ENCODE peak calls at places on chromosome 12, in nine cellular contexts. I is GM12865, V is body of pancreas, B is astrocyte, Q is endothelial cell, A is progenitor cell of endocrine pancreas, W is upper lobe of left lung, G is ascending aorta, K is left lung. C is an unnamed sample.

GRCh38 chr12:98736352-98737326 is 91.5 kb downstream of the APAF1 start:
- DNase-seq in W (no peak), B (no peak), Q (no peak), K (no peak), I (no peak), A (no peak), G (no peak), V (no peak), C (no peak)

GRCh38 chr12:112530941-112531340 is 112.2 kb downstream of the PTPN11 start:
- DNase-seq in I (no peak), W (no peak), Q (no peak), G (no peak), K (no peak), A (no peak), V (no peak), B (no peak), C (no peak)

GRCh38 chr12:62758216-62758615 is 176.7 kb downstream of the PPM1H start:
- DNase-seq in G (no peak), K (no peak), W (no peak), A (no peak), B (peak; percentile 79), I (peak; percentile 15), V (no peak), Q (no peak), C (no peak)

GRCh38 chr12:130813436-130813835 is 25.6 kb downstream of the STX2 start:
- DNase-seq in Q (peak; percentile 27), G (no peak), W (no peak), V (no peak), A (no peak), I (peak; percentile 46), B (no peak), K (no peak), C (no peak)

GRCh38 chr12:6333029-6333428 is 8.8 kb downstream of the TNFRSF1A start:
- DNase-seq in Q (no peak), I (no peak), G (no peak), B (no peak), W (peak; percentile 76), A (no peak), V (no peak), K (peak; percentile 86), C (no peak)

GRCh38 chr12:1562813-1563412 is 31.5 kb downstream of the FBXL14 start:
- DNase-seq in A (no peak), V (no peak), K (no peak), I (no peak), W (no peak), G (no peak), B (peak; percentile 33), Q (no peak), C (no peak)

GRCh38 chr12:7832059-7832696 is 40.5 kb downstream of the SLC2A14 start:
- DNase-seq in A (no peak), B (peak; percentile 43), Q (peak; percentile 40), W (peak; percentile 68), I (peak; percentile 46), V (peak; percentile 24), K (no peak), G (no peak), C (no peak)

GRCh38 chr12:56337753-56338221 is 897 bp upstream of the IL23A start:
- DNase-seq in B (no peak), V (no peak), A (no peak), Q (no peak), W (peak; percentile 40), G (no peak), I (no peak), K (no peak), C (no peak)

GRCh38 chr12:106986135-106986534 is 811 bp downstream of the MTERF2 start:
- DNase-seq in W (no peak), Q (no peak), G (no peak), V (no peak), B (no peak), A (no peak), K (no peak), I (no peak), C (no peak)

GRCh38 chr12:6089041-6089823 is 35.2 kb downstream of the VWF start:
- DNase-seq in A (no peak), I (no peak), W (peak; percentile 19), B (peak; percentile 62), G (no peak), V (peak; percentile 18), Q (no peak), K (no peak), C (no peak)

GRCh38 chr12:31682136-31682962 is 22.9 kb downstream of the ETFBKMT start:
- DNase-seq in K (no peak), B (peak; percentile 69), Q (peak; percentile 68), A (peak; percentile 47), I (peak; percentile 94), W (peak; percentile 77), V (peak; percentile 45), G (no peak), C (peak; percentile 37)

GRCh38 chr12:55736780-55737580 is 5.9 kb upstream of the GDF11 start:
- DNase-seq in V (peak; percentile 87), G (peak; percentile 88), W (peak; percentile 88), Q (peak; percentile 82), K (peak; percentile 86), A (peak; percentile 49), B (no peak), I (peak; percentile 71), C (no peak)

GRCh38 chr12:131530427-131530826 is 180.5 kb upstream of the SFSWAP start:
- DNase-seq in B (no peak), Q (no peak), W (no peak), V (no peak), I (no peak), A (no peak), K (no peak), G (no peak), C (no peak)

GRCh38 chr12:47207005-47207717 is 127.4 kb upstream of the AMIGO2 start:
- DNase-seq in B (no peak), W (peak; percentile 72), Q (no peak), K (peak; percentile 80), V (no peak), A (no peak), I (peak; percentile 61), G (no peak), C (peak; percentile 51)

GRCh38 chr12:75529826-75530225 is 18.4 kb upstream of the KRR1 start:
- DNase-seq in K (no peak), W (no peak), G (no peak), V (no peak), A (no peak), Q (no peak), I (no peak), B (no peak), C (no peak)

GRCh38 chr12:8698830-8699330 is 1.1 kb downstream of the RIMKLB start:
- DNase-seq in K (no peak), A (no peak), I (no peak), B (peak; percentile 30), G (no peak), V (no peak), W (no peak), Q (no peak), C (no peak)

GRCh38 chr12:52587563-52587962 is 13.7 kb downstream of the KRT72 start:
- DNase-seq in W (no peak), Q (no peak), B (no peak), K (peak; percentile 70), I (no peak), A (no peak), V (no peak), G (no peak), C (no peak)
- TF ChIP-seq CTCF in W (no peak), Q (no peak), B (no peak), K (no peak), I (no peak), A (no peak), V (no peak), G (no peak), C (no peak)

GRCh38 chr12:108950991-108951739 is 69.7 kb downstream of the SVOP start:
- DNase-seq in Q (peak; percentile 69), V (peak; percentile 81), I (peak; percentile 85), A (peak; percentile 49), K (peak; percentile 87), G (peak; percentile 85), B (peak; percentile 25), W (peak; percentile 82), C (peak; percentile 46)
- TF ChIP-seq CTCF in Q (peak; percentile 90), V (peak; percentile 86), I (peak; percentile 80), A (peak; percentile 97), K (peak; percentile 79), G (peak; percentile 87), B (peak; percentile 82), W (peak; percentile 72), C (peak; percentile 97)

GRCh38 chr12:124829008-124829707 is 34.5 kb downstream of the SCARB1 start:
- DNase-seq in K (peak; percentile 10), V (no peak), A (no peak), W (no peak), G (no peak), I (no peak), B (peak; percentile 80), Q (no peak), C (no peak)
- TF ChIP-seq CTCF in K (no peak), V (no peak), A (no peak), W (no peak), G (no peak), I (no peak), B (no peak), Q (no peak), C (no peak)

GRCh38 chr12:51374346-51374745 is 16.9 kb downstream of the GALNT6 start:
- DNase-seq in K (no peak), I (no peak), W (no peak), B (no peak), A (no peak), V (no peak), Q (no peak), G (no peak), C (no peak)

GRCh38 chr12:51378749-51379148 is 12.5 kb downstream of the GALNT6 start:
- DNase-seq in V (no peak), K (no peak), B (no peak), I (no peak), W (no peak), A (no peak), G (no peak), Q (no peak), C (no peak)

GRCh38 chr12:51374856-51375255 is 16.4 kb downstream of the GALNT6 start:
- DNase-seq in A (no peak), Q (no peak), I (no peak), B (no peak), G (no peak), V (no peak), W (no peak), K (no peak), C (no peak)

GRCh38 chr12:51379571-51379970 is 11.6 kb downstream of the GALNT6 start:
- DNase-seq in I (no peak), G (no peak), W (no peak), A (no peak), Q (no peak), B (no peak), V (no peak), K (no peak), C (no peak)

GRCh38 chr12:51377099-51377984 is 13.9 kb downstream of the GALNT6 start:
- DNase-seq in W (no peak), Q (no peak), A (no peak), G (no peak), I (no peak), K (no peak), B (no peak), V (no peak), C (no peak)
- TF ChIP-seq CTCF in W (no peak), Q (no peak), A (no peak), G (no peak), I (no peak), K (no peak), B (no peak), V (no peak), C (no peak)